ENCODE peak calls at places on chromosomes 5 and 9, in eight cellular contexts. P, E, H, U, O, A, X and J are unnamed samples.

GRCh38 chr9:92147030-92147853 is 32.0 kb upstream of the SPTLC1 start:
- DNase-seq in X (peak; percentile 82), O (peak; percentile 77), E (no peak), U (peak; percentile 93), P (peak; percentile 86), A (no peak), H (peak; percentile 73), J (peak; percentile 90)

GRCh38 chr9:137278061-137278912 is 761 bp downstream of the TOR4A start:
- DNase-seq in O (no peak), X (no peak), H (no peak), E (no peak), P (no peak), A (no peak), U (no peak), J (no peak)

GRCh38 chr5:110909950-110910349 is 161.6 kb upstream of the TSLP start:
- DNase-seq in E (no peak), U (peak; percentile 80), P (peak; percentile 57), X (no peak), O (peak; percentile 52), H (no peak), A (no peak), J (no peak)

GRCh38 chr5:68450245-68450852 is 234.8 kb downstream of the PIK3R1 start:
- DNase-seq in E (no peak), A (no peak), H (no peak), X (no peak), U (peak; percentile 89), P (no peak), O (no peak), J (peak; percentile 98)

GRCh38 chr5:91486638-91487037 is 103.5 kb upstream of the ARRDC3 start:
- DNase-seq in U (peak; percentile 15), E (no peak), X (no peak), H (no peak), P (peak; percentile 48), A (no peak), O (no peak), J (no peak)

GRCh38 chr5:68464424-68464823 is 248.9 kb downstream of the PIK3R1 start:
- DNase-seq in X (no peak), O (no peak), E (peak; percentile 60), A (no peak), U (peak; percentile 42), P (peak; percentile 76), H (no peak), J (peak; percentile 54)

GRCh38 chr9:100884518-100884917 is 144.0 kb upstream of the PLPPR1 start:
- DNase-seq in U (no peak), A (no peak), X (no peak), O (no peak), E (no peak), H (no peak), P (no peak), J (no peak)

GRCh38 chr5:18761801-18762200 is 1127.5 kb downstream of the TAF11L14 start:
- DNase-seq in H (no peak), X (no peak), E (no peak), P (no peak), O (no peak), A (no peak), U (peak; percentile 6), J (no peak)

GRCh38 chr5:107982703-107983425 is 312.1 kb upstream of the EFNA5 start:
- DNase-seq in P (no peak), U (no peak), O (no peak), H (peak; percentile 78), E (no peak), A (no peak), X (no peak), J (no peak)

GRCh38 chr9:93265972-93266371 is 82.0 kb downstream of the WNK2 start:
- DNase-seq in H (no peak), E (no peak), U (no peak), A (no peak), P (no peak), X (no peak), O (no peak), J (no peak)

GRCh38 chr5:36264202-36264760 is 22.6 kb upstream of the NADK2 start:
- DNase-seq in O (no peak), E (no peak), X (no peak), U (no peak), A (no peak), H (no peak), P (no peak), J (no peak)

GRCh38 chr9:107755267-107755666 is 265.7 kb upstream of the KLF4 start:
- DNase-seq in U (peak; percentile 71), O (no peak), X (peak; percentile 67), E (no peak), H (no peak), A (no peak), P (peak; percentile 91), J (peak; percentile 85)

GRCh38 chr5:137938358-137939138 is 49.3 kb downstream of the PKD2L2 start:
- DNase-seq in E (no peak), H (no peak), X (no peak), U (no peak), P (no peak), O (no peak), A (no peak), J (no peak)

GRCh38 chr9:125694478-125694877 is 12.5 kb downstream of the MAPKAP1 start:
- DNase-seq in A (no peak), P (no peak), O (no peak), E (no peak), U (peak; percentile 56), X (no peak), H (no peak), J (no peak)

GRCh38 chr5:128538249-128539037 is 398 bp upstream of the FBN2 start:
- DNase-seq in E (no peak), A (no peak), U (peak; percentile 62), O (peak; percentile 87), H (peak; percentile 33), P (peak; percentile 85), X (peak; percentile 70), J (no peak)

GRCh38 chr9:129280236-129281231 is 102.5 kb upstream of the IER5L start:
- DNase-seq in A (no peak), U (no peak), H (no peak), P (no peak), E (no peak), X (no peak), O (no peak), J (no peak)

GRCh38 chr9:87521834-87522233 is 24.2 kb downstream of the DAPK1 start:
- DNase-seq in H (no peak), X (no peak), P (no peak), O (no peak), E (no peak), U (no peak), A (no peak), J (no peak)

GRCh38 chr9:89247431-89248370 is 63.3 kb upstream of the CKS2 start:
- DNase-seq in E (no peak), P (peak; percentile 76), A (no peak), O (no peak), X (no peak), H (no peak), U (peak; percentile 5), J (peak; percentile 31)

GRCh38 chr5:164203581-164204225 is 698.3 kb downstream of the MAT2B start:
- DNase-seq in P (no peak), E (no peak), O (no peak), X (no peak), A (no peak), H (no peak), U (peak; percentile 25), J (no peak)

GRCh38 chr5:168356592-168356991 is 65.1 kb downstream of the WWC1 start:
- DNase-seq in U (no peak), P (no peak), X (no peak), A (peak; percentile 70), H (peak; percentile 37), E (no peak), O (no peak), J (no peak)

GRCh38 chr5:65480306-65480865 is 1.3 kb downstream of the ADAMTS6 start:
- DNase-seq in X (no peak), H (peak; percentile 17), O (peak; percentile 57), E (peak; percentile 26), U (peak; percentile 81), P (peak; percentile 88), A (peak; percentile 25), J (no peak)

GRCh38 chr9:16367605-16368424 is 502.7 kb downstream of the BNC2 start:
- DNase-seq in X (peak; percentile 32), A (no peak), P (peak; percentile 44), O (peak; percentile 54), E (no peak), H (no peak), U (peak; percentile 61), J (peak; percentile 25)

GRCh38 chr9:122835313-122835731 is 6.9 kb upstream of the PDCL start:
- DNase-seq in O (no peak), X (no peak), P (peak; percentile 25), E (no peak), U (no peak), A (no peak), H (no peak), J (no peak)

GRCh38 chr5:172870261-172870806 is 36.3 kb downstream of the ERGIC1 start:
- DNase-seq in P (peak; percentile 92), U (peak; percentile 98), X (no peak), A (no peak), E (no peak), H (no peak), O (no peak), J (peak; percentile 35)